ENCODE peak calls at places on chromosomes 7 and 10, in six cellular contexts. One of them, this sample, is unnamed.

GRCh38 chr7:142615508-142615907 is 133.8 kb upstream of the PRSS1 start:
- DNase-seq in K562: no peak
- DNase-seq in H1: no peak
- DNase-seq in GM12878: no peak
- DNase-seq in HCT116: no peak
- DNase-seq in HepG2: no peak
- DNase-seq in this sample: no peak

GRCh38 chr7:88346357-88346756 is 39.7 kb upstream of the STEAP4 start:
- DNase-seq in HCT116: no peak
- DNase-seq in K562: no peak
- DNase-seq in GM12878: no peak
- DNase-seq in HepG2: no peak
- DNase-seq in H1: no peak
- DNase-seq in this sample: no peak

GRCh38 chr7:23074443-23075244 is 30.9 kb upstream of the KLHL7 start:
- DNase-seq in H1: no peak
- DNase-seq in HCT116: no peak
- DNase-seq in K562: no peak
- DNase-seq in HepG2: peak
- DNase-seq in GM12878: no peak
- DNase-seq in this sample: no peak

GRCh38 chr7:156466955-156467625 is 173.5 kb upstream of the RNF32 start:
- DNase-seq in H1: no peak
- DNase-seq in GM12878: no peak
- DNase-seq in HCT116: no peak
- DNase-seq in K562: no peak
- DNase-seq in HepG2: no peak
- DNase-seq in this sample: no peak

GRCh38 chr10:46541735-46542566 is 14.5 kb downstream of the GPRIN2 start:
- DNase-seq in H1: no peak
- DNase-seq in GM12878: no peak
- DNase-seq in K562: no peak
- DNase-seq in HCT116: no peak
- DNase-seq in HepG2: no peak
- DNase-seq in this sample: no peak

GRCh38 chr10:33746878-33747277 is 412.4 kb upstream of the NRP1 start:
- DNase-seq in H1: no peak
- DNase-seq in HepG2: no peak
- DNase-seq in GM12878: no peak
- DNase-seq in HCT116: no peak
- DNase-seq in K562: no peak
- DNase-seq in this sample: no peak

GRCh38 chr7:98681951-98682350 is 64.9 kb downstream of the NPTX2 start:
- DNase-seq in HepG2: no peak
- DNase-seq in K562: no peak
- DNase-seq in HCT116: no peak
- DNase-seq in GM12878: no peak
- DNase-seq in H1: no peak
- DNase-seq in this sample: no peak

GRCh38 chr7:26705567-26705966 is 158.8 kb downstream of the SKAP2 start:
- DNase-seq in GM12878: no peak
- DNase-seq in K562: no peak
- DNase-seq in HCT116: no peak
- DNase-seq in H1: no peak
- DNase-seq in HepG2: peak
- DNase-seq in this sample: peak

GRCh38 chr10:47309403-47310089 is 9.5 kb downstream of the GDF10 start:
- DNase-seq in HCT116: no peak
- DNase-seq in H1: no peak
- DNase-seq in GM12878: no peak
- DNase-seq in HepG2: no peak
- DNase-seq in K562: no peak
- DNase-seq in this sample: no peak

GRCh38 chr10:61760943-61761824 is 98.5 kb downstream of the CABCOCO1 start:
- DNase-seq in K562: no peak
- DNase-seq in HCT116: no peak
- DNase-seq in HepG2: no peak
- DNase-seq in H1: no peak
- DNase-seq in GM12878: no peak
- DNase-seq in this sample: no peak

GRCh38 chr7:157409149-157409752 is 72.4 kb downstream of the DNAJB6 start:
- DNase-seq in HCT116: no peak
- DNase-seq in H1: no peak
- DNase-seq in K562: no peak
- DNase-seq in HepG2: no peak
- DNase-seq in GM12878: no peak
- DNase-seq in this sample: no peak

GRCh38 chr10:48306870-48307531 is 524 bp downstream of the MAPK8 start:
- DNase-seq in GM12878: no peak
- DNase-seq in HCT116: no peak
- DNase-seq in HepG2: peak
- DNase-seq in K562: peak
- DNase-seq in H1: no peak
- DNase-seq in this sample: peak

GRCh38 chr7:123023126-123023525 is 27.6 kb upstream of the TAS2R16 start:
- DNase-seq in HepG2: no peak
- DNase-seq in K562: no peak
- DNase-seq in H1: no peak
- DNase-seq in HCT116: no peak
- DNase-seq in GM12878: no peak
- DNase-seq in this sample: no peak

GRCh38 chr10:24953350-24954074 is 1.1 kb upstream of the PRTFDC1 start:
- DNase-seq in HCT116: no peak
- DNase-seq in HepG2: no peak
- DNase-seq in GM12878: no peak
- DNase-seq in K562: no peak
- DNase-seq in H1: no peak
- DNase-seq in this sample: peak

GRCh38 chr10:118940386-118940785 is 89.1 kb upstream of the NANOS1 start:
- DNase-seq in K562: no peak
- DNase-seq in HCT116: no peak
- DNase-seq in HepG2: no peak
- DNase-seq in GM12878: no peak
- DNase-seq in H1: no peak
- DNase-seq in this sample: no peak

GRCh38 chr7:80278737-80279136 is 144.1 kb downstream of the GNAI1 start:
- DNase-seq in HepG2: no peak
- DNase-seq in GM12878: no peak
- DNase-seq in H1: no peak
- DNase-seq in K562: no peak
- DNase-seq in HCT116: no peak
- DNase-seq in this sample: no peak
- TF ChIP-seq JUND in HepG2: no peak
- TF ChIP-seq JUND in GM12878: no peak
- TF ChIP-seq JUND in H1: no peak
- TF ChIP-seq JUND in K562: no peak
- TF ChIP-seq JUND in HCT116: no peak
- TF ChIP-seq JUND in this sample: no peak

DNA sequence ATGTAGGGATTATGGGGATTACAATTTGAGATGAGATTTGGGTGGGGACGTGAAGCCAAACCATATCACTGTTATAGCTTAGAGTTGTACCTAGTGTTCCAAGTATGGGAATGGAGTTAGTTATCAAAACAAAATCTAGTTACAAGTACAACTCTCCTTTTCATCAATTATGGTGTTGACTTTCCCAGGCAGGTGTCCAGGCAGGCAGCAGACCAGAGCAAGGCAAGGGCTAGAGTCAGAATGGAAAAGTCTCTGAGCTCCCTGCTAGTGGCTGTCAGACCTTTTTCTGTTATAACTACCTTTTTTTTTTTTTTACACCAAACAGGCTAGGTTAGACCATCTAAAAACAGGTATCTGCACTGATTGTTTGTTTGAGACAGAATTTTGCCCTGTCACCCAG is 29.2 kb downstream of the PTER start:
- DNase-seq in K562: no peak
- DNase-seq in GM12878: no peak
- DNase-seq in H1: no peak
- DNase-seq in HCT116: no peak
- DNase-seq in HepG2: no peak
- DNase-seq in this sample: no peak
- TF ChIP-seq JUND in K562: no peak
- TF ChIP-seq JUND in GM12878: no peak
- TF ChIP-seq JUND in H1: no peak
- TF ChIP-seq JUND in HCT116: no peak
- TF ChIP-seq JUND in HepG2: no peak
- TF ChIP-seq JUND in this sample: no peak

GRCh38 chr10:87838650-87839049 is 20.6 kb upstream of the ATAD1 start:
- DNase-seq in K562: no peak
- DNase-seq in H1: no peak
- DNase-seq in HepG2: no peak
- DNase-seq in HCT116: no peak
- DNase-seq in GM12878: no peak
- DNase-seq in this sample: no peak
- TF ChIP-seq JUND in K562: no peak
- TF ChIP-seq JUND in H1: no peak
- TF ChIP-seq JUND in HepG2: no peak
- TF ChIP-seq JUND in HCT116: no peak
- TF ChIP-seq JUND in GM12878: no peak
- TF ChIP-seq JUND in this sample: no peak

DNA sequence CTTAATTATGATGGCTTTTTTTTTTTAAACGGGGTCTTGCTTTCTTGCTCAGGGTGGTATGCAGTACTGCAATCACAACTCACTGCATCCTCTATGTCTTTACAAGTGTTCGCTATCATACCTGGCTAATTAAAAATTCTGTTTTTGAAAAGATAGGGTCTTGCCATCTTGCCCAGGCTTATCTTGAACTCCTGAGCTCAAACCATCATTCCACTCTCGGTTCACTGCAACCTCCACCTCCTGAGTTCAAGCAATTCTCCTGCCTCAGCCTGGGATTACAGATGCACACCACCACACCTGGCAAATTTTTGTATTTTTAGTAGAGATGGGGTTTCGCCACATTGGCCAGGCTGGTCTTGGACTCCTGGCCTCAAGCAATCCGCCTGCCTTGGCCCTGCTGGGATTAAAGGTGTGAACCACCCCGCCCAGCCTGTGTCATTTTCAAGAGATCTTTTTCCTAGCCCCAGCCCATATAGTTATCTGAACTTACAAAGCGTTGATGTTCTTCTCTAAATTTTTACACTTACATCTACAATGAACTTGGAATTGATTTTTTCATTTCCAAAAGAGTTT is 6.0 kb downstream of the HNRNPF start:
- DNase-seq in H1: no peak
- DNase-seq in HepG2: no peak
- DNase-seq in K562: no peak
- DNase-seq in HCT116: no peak
- DNase-seq in GM12878: no peak
- DNase-seq in this sample: no peak
- TF ChIP-seq JUND in H1: no peak
- TF ChIP-seq JUND in HepG2: no peak
- TF ChIP-seq JUND in K562: no peak
- TF ChIP-seq JUND in HCT116: no peak
- TF ChIP-seq JUND in GM12878: no peak
- TF ChIP-seq JUND in this sample: no peak

GRCh38 chr7:4109481-4110110 is 572.5 kb upstream of the FOXK1 start:
- DNase-seq in HCT116: no peak
- DNase-seq in K562: no peak
- DNase-seq in HepG2: no peak
- DNase-seq in GM12878: no peak
- DNase-seq in H1: no peak
- DNase-seq in this sample: no peak
- TF ChIP-seq JUND in HCT116: no peak
- TF ChIP-seq JUND in K562: no peak
- TF ChIP-seq JUND in HepG2: no peak
- TF ChIP-seq JUND in GM12878: no peak
- TF ChIP-seq JUND in H1: no peak
- TF ChIP-seq JUND in this sample: no peak

GRCh38 chr7:126569402-126569801 is 683.3 kb downstream of the GRM8 start:
- DNase-seq in K562: no peak
- DNase-seq in GM12878: peak
- DNase-seq in HepG2: no peak
- DNase-seq in HCT116: no peak
- DNase-seq in H1: no peak
- DNase-seq in this sample: no peak

GRCh38 chr7:126574276-126574675 is 678.5 kb downstream of the GRM8 start:
- DNase-seq in K562: no peak
- DNase-seq in HCT116: no peak
- DNase-seq in HepG2: no peak
- DNase-seq in H1: no peak
- DNase-seq in GM12878: no peak
- DNase-seq in this sample: no peak

GRCh38 chr7:126570845-126571244 is 681.9 kb downstream of the GRM8 start:
- DNase-seq in H1: no peak
- DNase-seq in GM12878: no peak
- DNase-seq in HepG2: no peak
- DNase-seq in K562: no peak
- DNase-seq in HCT116: no peak
- DNase-seq in this sample: no peak

GRCh38 chr7:126578338-126578737 is 674.4 kb downstream of the GRM8 start:
- DNase-seq in K562: no peak
- DNase-seq in HCT116: no peak
- DNase-seq in HepG2: no peak
- DNase-seq in GM12878: no peak
- DNase-seq in H1: no peak
- DNase-seq in this sample: no peak

DNA sequence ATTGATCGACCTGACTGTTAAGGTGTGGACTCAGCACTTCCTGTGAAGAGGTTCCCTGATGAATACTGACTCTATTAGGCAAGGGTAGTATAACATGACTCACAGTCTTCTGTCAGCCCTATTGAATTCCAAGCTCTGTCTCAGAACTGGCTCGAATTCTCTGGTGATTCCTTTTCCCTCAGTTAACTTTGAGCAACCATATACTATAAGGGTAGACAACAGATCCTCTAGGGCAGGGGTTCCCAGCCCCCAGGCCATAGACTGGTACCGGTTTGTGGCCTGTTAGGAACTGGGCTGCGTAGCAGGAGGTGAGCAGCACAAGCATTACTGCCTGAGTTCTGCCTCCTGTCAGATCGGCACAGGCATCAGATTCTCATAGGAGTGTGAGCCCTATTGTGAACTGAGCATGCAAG is 677.9 kb downstream of the GRM8 start:
- DNase-seq in HCT116: peak
- DNase-seq in HepG2: no peak
- DNase-seq in K562: no peak
- DNase-seq in GM12878: no peak
- DNase-seq in H1: peak
- DNase-seq in this sample: no peak
- TF ChIP-seq JUND in HCT116: no peak
- TF ChIP-seq JUND in HepG2: no peak
- TF ChIP-seq JUND in K562: no peak
- TF ChIP-seq JUND in GM12878: no peak
- TF ChIP-seq JUND in H1: no peak
- TF ChIP-seq JUND in this sample: no peak

This sample was measured in T47D.